ENCODE peak calls at places on chromosome 1, in nine cellular contexts. One of them, this sample, is unnamed.

GRCh38 chr1:38898653-38899230 is 17.4 kb upstream of the GJA9 start:
- DNase-seq in brain microvascular endothelial cell: no peak
- DNase-seq in right cardiac atrium: no peak
- DNase-seq in WTC11: no peak
- DNase-seq in Right ventricle myocardium superior: no peak
- DNase-seq in left lung: no peak
- DNase-seq in midbrain: no peak
- DNase-seq in cardiac muscle cell: no peak
- DNase-seq in C1 segment of cervical spinal cord: no peak
- DNase-seq in this sample: no peak

GRCh38 chr1:107683683-107684082 is 281.3 kb downstream of the VAV3 start:
- DNase-seq in brain microvascular endothelial cell: no peak
- DNase-seq in right cardiac atrium: no peak
- DNase-seq in WTC11: no peak
- DNase-seq in Right ventricle myocardium superior: no peak
- DNase-seq in left lung: no peak
- DNase-seq in midbrain: no peak
- DNase-seq in cardiac muscle cell: no peak
- DNase-seq in C1 segment of cervical spinal cord: no peak
- DNase-seq in this sample: no peak

GRCh38 chr1:31152181-31152768 is 86.8 kb upstream of the PUM1 start:
- DNase-seq in brain microvascular endothelial cell: peak; percentile 56
- DNase-seq in right cardiac atrium: peak; percentile 31
- DNase-seq in WTC11: no peak
- DNase-seq in Right ventricle myocardium superior: no peak
- DNase-seq in left lung: no peak
- DNase-seq in midbrain: no peak
- DNase-seq in cardiac muscle cell: peak; percentile 95
- DNase-seq in C1 segment of cervical spinal cord: no peak
- DNase-seq in this sample: peak; percentile 59

GRCh38 chr1:51768971-51769601 is 109.4 kb downstream of the NRDC start:
- DNase-seq in brain microvascular endothelial cell: peak; percentile 51
- DNase-seq in right cardiac atrium: no peak
- DNase-seq in WTC11: no peak
- DNase-seq in Right ventricle myocardium superior: no peak
- DNase-seq in left lung: no peak
- DNase-seq in midbrain: peak; percentile 54
- DNase-seq in cardiac muscle cell: peak; percentile 81
- DNase-seq in C1 segment of cervical spinal cord: no peak
- DNase-seq in this sample: no peak

GRCh38 chr1:68571499-68571898 is 74.6 kb upstream of the DEPDC1 start:
- DNase-seq in brain microvascular endothelial cell: peak; percentile 7
- DNase-seq in right cardiac atrium: no peak
- DNase-seq in WTC11: no peak
- DNase-seq in Right ventricle myocardium superior: no peak
- DNase-seq in left lung: no peak
- DNase-seq in midbrain: no peak
- DNase-seq in cardiac muscle cell: peak; percentile 38
- DNase-seq in C1 segment of cervical spinal cord: no peak
- DNase-seq in this sample: no peak

GRCh38 chr1:156717411-156717810 is 10.9 kb upstream of the METTL25B start:
- DNase-seq in brain microvascular endothelial cell: no peak
- DNase-seq in right cardiac atrium: no peak
- DNase-seq in WTC11: no peak
- DNase-seq in Right ventricle myocardium superior: no peak
- DNase-seq in left lung: no peak
- DNase-seq in midbrain: no peak
- DNase-seq in cardiac muscle cell: no peak
- DNase-seq in C1 segment of cervical spinal cord: no peak
- DNase-seq in this sample: no peak

GRCh38 chr1:91502882-91503184 is 2.2 kb downstream of the CDC7 start:
- DNase-seq in brain microvascular endothelial cell: peak; percentile 9
- DNase-seq in right cardiac atrium: no peak
- DNase-seq in WTC11: no peak
- DNase-seq in Right ventricle myocardium superior: no peak
- DNase-seq in left lung: no peak
- DNase-seq in midbrain: no peak
- DNase-seq in cardiac muscle cell: peak; percentile 51
- DNase-seq in C1 segment of cervical spinal cord: no peak
- DNase-seq in this sample: no peak

GRCh38 chr1:36658838-36659237 is 176.1 kb upstream of the CSF3R start:
- DNase-seq in brain microvascular endothelial cell: no peak
- DNase-seq in right cardiac atrium: no peak
- DNase-seq in WTC11: no peak
- DNase-seq in Right ventricle myocardium superior: no peak
- DNase-seq in left lung: no peak
- DNase-seq in midbrain: no peak
- DNase-seq in cardiac muscle cell: no peak
- DNase-seq in C1 segment of cervical spinal cord: no peak
- DNase-seq in this sample: no peak

GRCh38 chr1:219143735-219144134 is 29.9 kb upstream of the LYPLAL1 start:
- DNase-seq in brain microvascular endothelial cell: peak; percentile 12
- DNase-seq in right cardiac atrium: no peak
- DNase-seq in WTC11: no peak
- DNase-seq in Right ventricle myocardium superior: no peak
- DNase-seq in left lung: no peak
- DNase-seq in midbrain: no peak
- DNase-seq in cardiac muscle cell: peak; percentile 46
- DNase-seq in C1 segment of cervical spinal cord: no peak
- DNase-seq in this sample: no peak

GRCh38 chr1:242842094-242842493 is 317.6 kb upstream of the PLD5 start:
- DNase-seq in brain microvascular endothelial cell: no peak
- DNase-seq in right cardiac atrium: no peak
- DNase-seq in WTC11: no peak
- DNase-seq in Right ventricle myocardium superior: no peak
- DNase-seq in left lung: no peak
- DNase-seq in midbrain: no peak
- DNase-seq in cardiac muscle cell: no peak
- DNase-seq in C1 segment of cervical spinal cord: no peak
- DNase-seq in this sample: no peak

GRCh38 chr1:99963041-99963795 is 6.6 kb upstream of the SLC35A3 start:
- DNase-seq in brain microvascular endothelial cell: peak; percentile 19
- DNase-seq in right cardiac atrium: no peak
- DNase-seq in WTC11: no peak
- DNase-seq in Right ventricle myocardium superior: no peak
- DNase-seq in left lung: no peak
- DNase-seq in midbrain: no peak
- DNase-seq in cardiac muscle cell: peak; percentile 29
- DNase-seq in C1 segment of cervical spinal cord: no peak
- DNase-seq in this sample: no peak

GRCh38 chr1:153789478-153790148 is 14.4 kb downstream of the SLC27A3 start:
- DNase-seq in brain microvascular endothelial cell: no peak
- DNase-seq in right cardiac atrium: no peak
- DNase-seq in WTC11: no peak
- DNase-seq in Right ventricle myocardium superior: no peak
- DNase-seq in left lung: no peak
- DNase-seq in midbrain: no peak
- DNase-seq in cardiac muscle cell: no peak
- DNase-seq in C1 segment of cervical spinal cord: no peak
- DNase-seq in this sample: no peak

GRCh38 chr1:153566414-153567371 is 1.0 kb upstream of the S100A2 start:
- DNase-seq in brain microvascular endothelial cell: peak; percentile 98
- DNase-seq in right cardiac atrium: peak; percentile 97
- DNase-seq in WTC11: peak; percentile 65
- DNase-seq in Right ventricle myocardium superior: peak; percentile 94
- DNase-seq in left lung: peak; percentile 98
- DNase-seq in midbrain: peak; percentile 41
- DNase-seq in cardiac muscle cell: peak; percentile 98
- DNase-seq in C1 segment of cervical spinal cord: peak; percentile 54
- DNase-seq in this sample: peak; percentile 89

GRCh38 chr1:210764536-210764935 is 369.4 kb downstream of the KCNH1 start:
- DNase-seq in brain microvascular endothelial cell: no peak
- DNase-seq in right cardiac atrium: no peak
- DNase-seq in WTC11: no peak
- DNase-seq in Right ventricle myocardium superior: no peak
- DNase-seq in left lung: no peak
- DNase-seq in midbrain: no peak
- DNase-seq in cardiac muscle cell: no peak
- DNase-seq in C1 segment of cervical spinal cord: no peak
- DNase-seq in this sample: peak; percentile 59

GRCh38 chr1:151612506-151613274 is 840 bp downstream of the SNX27 start:
- DNase-seq in brain microvascular endothelial cell: no peak
- DNase-seq in right cardiac atrium: peak; percentile 41
- DNase-seq in WTC11: peak; percentile 42
- DNase-seq in Right ventricle myocardium superior: peak; percentile 43
- DNase-seq in left lung: peak; percentile 50
- DNase-seq in midbrain: no peak
- DNase-seq in cardiac muscle cell: no peak
- DNase-seq in C1 segment of cervical spinal cord: peak; percentile 45
- DNase-seq in this sample: no peak

GRCh38 chr1:104265163-104265562 is 515.5 kb downstream of the AMY1C start:
- DNase-seq in brain microvascular endothelial cell: no peak
- DNase-seq in right cardiac atrium: no peak
- DNase-seq in WTC11: no peak
- DNase-seq in Right ventricle myocardium superior: no peak
- DNase-seq in left lung: no peak
- DNase-seq in midbrain: no peak
- DNase-seq in cardiac muscle cell: no peak
- DNase-seq in C1 segment of cervical spinal cord: no peak
- DNase-seq in this sample: no peak

GRCh38 chr1:164720329-164721036 is 161.5 kb downstream of the PBX1 start:
- DNase-seq in brain microvascular endothelial cell: peak; percentile 61
- DNase-seq in right cardiac atrium: no peak
- DNase-seq in WTC11: no peak
- DNase-seq in Right ventricle myocardium superior: no peak
- DNase-seq in left lung: no peak
- DNase-seq in midbrain: no peak
- DNase-seq in cardiac muscle cell: no peak
- DNase-seq in C1 segment of cervical spinal cord: no peak
- DNase-seq in this sample: no peak

GRCh38 chr1:216559359-216559758 is 136.1 kb upstream of the USH2A start:
- DNase-seq in brain microvascular endothelial cell: no peak
- DNase-seq in right cardiac atrium: no peak
- DNase-seq in WTC11: no peak
- DNase-seq in Right ventricle myocardium superior: no peak
- DNase-seq in left lung: no peak
- DNase-seq in midbrain: no peak
- DNase-seq in cardiac muscle cell: no peak
- DNase-seq in C1 segment of cervical spinal cord: no peak
- DNase-seq in this sample: no peak

GRCh38 chr1:70672333-70672935 is 261.4 kb downstream of the CTH start:
- DNase-seq in brain microvascular endothelial cell: no peak
- DNase-seq in right cardiac atrium: no peak
- DNase-seq in WTC11: no peak
- DNase-seq in Right ventricle myocardium superior: no peak
- DNase-seq in left lung: no peak
- DNase-seq in midbrain: no peak
- DNase-seq in cardiac muscle cell: no peak
- DNase-seq in C1 segment of cervical spinal cord: no peak
- DNase-seq in this sample: no peak

GRCh38 chr1:219092206-219092605 is 81.5 kb upstream of the LYPLAL1 start:
- DNase-seq in brain microvascular endothelial cell: no peak
- DNase-seq in right cardiac atrium: no peak
- DNase-seq in WTC11: no peak
- DNase-seq in Right ventricle myocardium superior: no peak
- DNase-seq in left lung: no peak
- DNase-seq in midbrain: no peak
- DNase-seq in cardiac muscle cell: no peak
- DNase-seq in C1 segment of cervical spinal cord: no peak
- DNase-seq in this sample: no peak

GRCh38 chr1:33332881-33333280 is 12.0 kb upstream of the A3GALT2 start:
- DNase-seq in brain microvascular endothelial cell: no peak
- DNase-seq in right cardiac atrium: no peak
- DNase-seq in WTC11: no peak
- DNase-seq in Right ventricle myocardium superior: no peak
- DNase-seq in left lung: peak; percentile 58
- DNase-seq in midbrain: peak; percentile 23
- DNase-seq in cardiac muscle cell: no peak
- DNase-seq in C1 segment of cervical spinal cord: no peak
- DNase-seq in this sample: no peak

GRCh38 chr1:229730573-229730972 is 104.5 kb downstream of the URB2 start:
- DNase-seq in brain microvascular endothelial cell: no peak
- DNase-seq in right cardiac atrium: no peak
- DNase-seq in WTC11: no peak
- DNase-seq in Right ventricle myocardium superior: no peak
- DNase-seq in left lung: no peak
- DNase-seq in midbrain: no peak
- DNase-seq in cardiac muscle cell: no peak
- DNase-seq in C1 segment of cervical spinal cord: no peak
- DNase-seq in this sample: no peak

GRCh38 chr1:203640117-203640516 is 13.5 kb downstream of the ATP2B4 start:
- DNase-seq in brain microvascular endothelial cell: no peak
- DNase-seq in right cardiac atrium: no peak
- DNase-seq in WTC11: no peak
- DNase-seq in Right ventricle myocardium superior: no peak
- DNase-seq in left lung: no peak
- DNase-seq in midbrain: no peak
- DNase-seq in cardiac muscle cell: no peak
- DNase-seq in C1 segment of cervical spinal cord: no peak
- DNase-seq in this sample: no peak

GRCh38 chr1:225962440-225962975 is 21.5 kb upstream of the LEFTY2 start:
- DNase-seq in brain microvascular endothelial cell: no peak
- DNase-seq in right cardiac atrium: peak; percentile 39
- DNase-seq in WTC11: peak; percentile 91
- DNase-seq in Right ventricle myocardium superior: peak; percentile 67
- DNase-seq in left lung: no peak
- DNase-seq in midbrain: no peak
- DNase-seq in cardiac muscle cell: peak; percentile 33
- DNase-seq in C1 segment of cervical spinal cord: no peak
- DNase-seq in this sample: no peak

GRCh38 chr1:47417129-47418044 is 1.3 kb downstream of the FOXE3 start:
- DNase-seq in brain microvascular endothelial cell: no peak
- DNase-seq in right cardiac atrium: no peak
- DNase-seq in WTC11: no peak
- DNase-seq in Right ventricle myocardium superior: no peak
- DNase-seq in left lung: no peak
- DNase-seq in midbrain: no peak
- DNase-seq in cardiac muscle cell: no peak
- DNase-seq in C1 segment of cervical spinal cord: no peak
- DNase-seq in this sample: no peak

GRCh38 chr1:230702934-230703678 is 10.8 kb downstream of the AGT start:
- DNase-seq in brain microvascular endothelial cell: no peak
- DNase-seq in right cardiac atrium: no peak
- DNase-seq in WTC11: no peak
- DNase-seq in Right ventricle myocardium superior: no peak
- DNase-seq in left lung: no peak
- DNase-seq in midbrain: no peak
- DNase-seq in cardiac muscle cell: no peak
- DNase-seq in C1 segment of cervical spinal cord: no peak
- DNase-seq in this sample: no peak

GRCh38 chr1:81174811-81175476 is 625.8 kb upstream of the ADGRL2 start:
- DNase-seq in brain microvascular endothelial cell: peak; percentile 30
- DNase-seq in right cardiac atrium: no peak
- DNase-seq in WTC11: no peak
- DNase-seq in Right ventricle myocardium superior: no peak
- DNase-seq in left lung: no peak
- DNase-seq in midbrain: no peak
- DNase-seq in cardiac muscle cell: no peak
- DNase-seq in C1 segment of cervical spinal cord: no peak
- DNase-seq in this sample: no peak

GRCh38 chr1:43867946-43868740 is 65.5 kb upstream of the ARTN start:
- DNase-seq in brain microvascular endothelial cell: peak; percentile 20
- DNase-seq in right cardiac atrium: no peak
- DNase-seq in WTC11: no peak
- DNase-seq in Right ventricle myocardium superior: no peak
- DNase-seq in left lung: no peak
- DNase-seq in midbrain: no peak
- DNase-seq in cardiac muscle cell: peak; percentile 82
- DNase-seq in C1 segment of cervical spinal cord: no peak
- DNase-seq in this sample: no peak

GRCh38 chr1:243882276-243882675 is 32.2 kb upstream of the AKT3 start:
- DNase-seq in brain microvascular endothelial cell: peak; percentile 47
- DNase-seq in right cardiac atrium: no peak
- DNase-seq in WTC11: no peak
- DNase-seq in Right ventricle myocardium superior: no peak
- DNase-seq in left lung: no peak
- DNase-seq in midbrain: no peak
- DNase-seq in cardiac muscle cell: peak; percentile 27
- DNase-seq in C1 segment of cervical spinal cord: no peak
- DNase-seq in this sample: peak; percentile 31

GRCh38 chr1:115893545-115893944 is 52.6 kb upstream of the NHLH2 start:
- DNase-seq in brain microvascular endothelial cell: no peak
- DNase-seq in right cardiac atrium: no peak
- DNase-seq in WTC11: no peak
- DNase-seq in Right ventricle myocardium superior: no peak
- DNase-seq in left lung: no peak
- DNase-seq in midbrain: no peak
- DNase-seq in cardiac muscle cell: no peak
- DNase-seq in C1 segment of cervical spinal cord: no peak
- DNase-seq in this sample: no peak

GRCh38 chr1:157086299-157086698 is 13.3 kb downstream of the ETV3L start:
- DNase-seq in brain microvascular endothelial cell: no peak
- DNase-seq in right cardiac atrium: no peak
- DNase-seq in WTC11: no peak
- DNase-seq in Right ventricle myocardium superior: no peak
- DNase-seq in left lung: no peak
- DNase-seq in midbrain: no peak
- DNase-seq in cardiac muscle cell: no peak
- DNase-seq in C1 segment of cervical spinal cord: no peak
- DNase-seq in this sample: no peak